ENCODE peak calls at places on chromosomes 3 and 15, in five cellular contexts. D, A, X, N and Y are unnamed samples.

GRCh38 chr3:46098319-46098761 is 71.1 kb upstream of the XCR1 start:
- DNase-seq in D (no peak), A (no peak), X (peak; percentile 43), N (no peak), Y (no peak)

GRCh38 chr3:102483556-102483955 is 48.7 kb downstream of the ZPLD1 start:
- DNase-seq in D (no peak), A (no peak), X (no peak), N (no peak), Y (no peak)

GRCh38 chr15:31752363-31752762 is 278.0 kb upstream of the CHRNA7 start:
- DNase-seq in D (no peak), A (no peak), X (no peak), N (no peak), Y (peak; percentile 20)

GRCh38 chr3:180036092-180036677 is 552 bp downstream of the PEX5L start:
- DNase-seq in D (no peak), A (peak; percentile 18), X (no peak), N (peak; percentile 59), Y (no peak)

GRCh38 chr15:66835558-66835878 is 133.5 kb downstream of the SMAD6 start:
- DNase-seq in D (no peak), A (no peak), X (peak; percentile 23), N (no peak), Y (no peak)

GRCh38 chr3:15361494-15362214 is 29.3 kb upstream of the SH3BP5 start:
- DNase-seq in D (no peak), A (peak; percentile 65), X (peak; percentile 88), N (peak; percentile 58), Y (no peak)

GRCh38 chr15:88982304-88982945 is 69.2 kb upstream of the MFGE8 start:
- DNase-seq in D (no peak), A (no peak), X (peak; percentile 83), N (peak; percentile 25), Y (no peak)

GRCh38 chr15:74040115-74040850 is 42.1 kb downstream of the GOLGA6A start:
- DNase-seq in D (peak; percentile 41), A (peak; percentile 68), X (peak; percentile 91), N (peak; percentile 84), Y (no peak)

GRCh38 chr15:63156708-63157065 is 590 bp downstream of the RPS27L start:
- DNase-seq in D (peak; percentile 50), A (no peak), X (peak; percentile 43), N (peak; percentile 30), Y (no peak)

GRCh38 chr15:41967506-41968206 is 4.7 kb downstream of the EHD4 start:
- DNase-seq in D (no peak), A (no peak), X (peak; percentile 66), N (no peak), Y (no peak)

GRCh38 chr3:117486709-117487394 is 777.3 kb downstream of the TUSC7 start:
- DNase-seq in D (no peak), A (no peak), X (no peak), N (no peak), Y (no peak)

GRCh38 chr3:16768956-16769355 is 115.8 kb upstream of the PLCL2 start:
- DNase-seq in D (no peak), A (peak; percentile 81), X (peak; percentile 72), N (peak; percentile 14), Y (no peak)

GRCh38 chr15:88016373-88016772 is 240.2 kb downstream of the NTRK3 start:
- DNase-seq in D (no peak), A (no peak), X (no peak), N (no peak), Y (no peak)

GRCh38 chr15:33200444-33200843 is 5.9 kb upstream of the FMN1 start:
- DNase-seq in D (no peak), A (no peak), X (peak; percentile 77), N (peak; percentile 80), Y (no peak)

GRCh38 chr15:72182244-72182643 is 15.3 kb downstream of the GRAMD2A start:
- DNase-seq in D (no peak), A (no peak), X (no peak), N (no peak), Y (no peak)

GRCh38 chr15:81398910-81399551 is 25.0 kb upstream of the TMC3 start:
- DNase-seq in D (no peak), A (no peak), X (no peak), N (peak; percentile 36), Y (no peak)

GRCh38 chr3:136699271-136699828 is 52.8 kb downstream of the STAG1 start:
- DNase-seq in D (no peak), A (no peak), X (peak; percentile 21), N (peak; percentile 53), Y (no peak)

GRCh38 chr15:66802087-66803001 is 100.3 kb downstream of the SMAD6 start:
- DNase-seq in D (no peak), A (no peak), X (peak; percentile 76), N (no peak), Y (peak; percentile 53)

GRCh38 chr3:45960289-45960688 is 17.0 kb downstream of the CXCR6 start:
- DNase-seq in D (no peak), A (no peak), X (peak; percentile 37), N (no peak), Y (no peak)

GRCh38 chr15:77038312-77039216 is 32.3 kb downstream of the TSPAN3 start:
- DNase-seq in D (no peak), A (no peak), X (no peak), N (no peak), Y (no peak)

DNA sequence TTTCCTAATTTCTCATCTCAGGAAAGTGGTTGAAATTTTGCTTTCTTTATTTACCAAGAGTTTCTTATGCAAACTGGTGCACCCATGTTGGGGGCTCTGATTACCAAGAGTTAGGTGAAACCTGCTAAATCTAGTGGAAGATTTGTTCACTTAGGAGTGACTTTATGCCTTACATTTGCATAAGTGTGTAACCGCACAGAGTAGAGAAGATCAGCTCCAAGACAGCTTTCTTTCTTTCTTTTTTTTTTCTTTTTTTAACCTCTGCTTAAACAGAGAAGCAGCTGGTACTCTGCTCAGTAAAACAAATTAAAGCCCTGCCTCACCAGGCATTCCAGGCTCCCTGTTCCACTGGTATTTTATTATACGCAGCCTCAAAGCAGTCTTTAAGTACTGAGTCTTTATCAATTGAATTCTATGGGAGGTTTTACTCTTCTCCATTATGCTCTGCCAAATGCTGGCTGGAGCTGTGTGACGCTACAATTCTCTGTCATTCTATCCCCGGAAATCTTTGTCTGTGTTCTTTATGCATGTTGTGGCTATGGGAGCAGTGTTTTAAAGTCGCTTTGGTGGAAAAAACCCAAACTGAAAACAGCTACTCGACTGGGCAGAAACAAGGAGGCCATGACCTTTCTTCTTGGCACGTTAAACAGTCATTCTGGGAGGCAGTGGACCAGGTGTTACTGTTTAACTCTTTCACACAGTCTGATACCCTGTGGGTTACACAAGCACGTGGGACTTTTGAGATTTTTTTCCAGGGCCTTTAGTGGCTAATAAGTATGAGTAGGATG is 55.2 kb upstream of the GBE1 start:
- DNase-seq in D (no peak), A (no peak), X (peak; percentile 56), N (no peak), Y (no peak)
- H3K9ac ChIP-seq in D (no peak overlapping the region), A (no peak overlapping the region), X (no peak overlapping the region), N (no peak overlapping the region), Y (no peak overlapping the region)

GRCh38 chr15:85097706-85098105 is 116.0 kb downstream of the PDE8A start:
- DNase-seq in D (no peak), A (no peak), X (peak; percentile 59), N (no peak), Y (no peak)
- H3K9ac ChIP-seq in D (no peak overlapping the region), A (no peak overlapping the region), X (no peak overlapping the region), N (no peak overlapping the region), Y (no peak overlapping the region)

GRCh38 chr3:8869613-8870012 is 93.7 kb downstream of the RAD18 start:
- DNase-seq in D (no peak), A (no peak), X (peak; percentile 100), N (peak; percentile 50), Y (no peak)

GRCh38 chr3:8870134-8870533 is 93.1 kb downstream of the RAD18 start:
- DNase-seq in D (no peak), A (no peak), X (no peak), N (no peak), Y (no peak)

GRCh38 chr3:8867646-8868045 is 95.6 kb downstream of the RAD18 start:
- DNase-seq in D (no peak), A (no peak), X (no peak), N (no peak), Y (no peak)

GRCh38 chr3:8871306-8871705 is 92.0 kb downstream of the RAD18 start:
- DNase-seq in D (no peak), A (no peak), X (no peak), N (no peak), Y (no peak)

GRCh38 chr3:8868996-8869395 is 94.3 kb downstream of the RAD18 start:
- DNase-seq in D (no peak), A (no peak), X (no peak), N (no peak), Y (no peak)
- H3K9ac ChIP-seq in D (no peak overlapping the region), A (no peak overlapping the region), X (no peak overlapping the region), N (no peak overlapping the region), Y (no peak overlapping the region)

GRCh38 chr3:184582583-184582982 is 21.0 kb downstream of the EPHB3 start:
- DNase-seq in D (no peak), A (peak; percentile 88), X (no peak), N (peak; percentile 95), Y (no peak)

GRCh38 chr3:184583345-184584000 is 21.9 kb downstream of the EPHB3 start:
- DNase-seq in D (no peak), A (no peak), X (no peak), N (no peak), Y (no peak)

GRCh38 chr3:184584001-184584891 is 22.7 kb downstream of the EPHB3 start:
- DNase-seq in D (no peak), A (no peak), X (no peak), N (peak; percentile 98), Y (no peak)

GRCh38 chr3:184581331-184582210 is 20.0 kb downstream of the EPHB3 start:
- DNase-seq in D (no peak), A (no peak), X (no peak), N (no peak), Y (no peak)

GRCh38 chr3:184582998-184583344 is 21.4 kb downstream of the EPHB3 start:
- DNase-seq in D (no peak), A (no peak), X (no peak), N (peak; percentile 51), Y (no peak)
- H3K9ac ChIP-seq in D (peak overlapping the region; percentile 61), A (peak overlapping the region; percentile 91), X (peak overlapping the region; percentile 73), N (peak overlapping the region; percentile 88), Y (no peak overlapping the region)

GRCh38 chr15:60372223-60372622 is 25.6 kb downstream of the ANXA2 start:
- DNase-seq in D (no peak), A (no peak), X (no peak), N (no peak), Y (no peak)

GRCh38 chr15:60374209-60374608 is 23.6 kb downstream of the ANXA2 start:
- DNase-seq in D (no peak), A (no peak), X (no peak), N (no peak), Y (no peak)

GRCh38 chr15:60372756-60373155 is 25.0 kb downstream of the ANXA2 start:
- DNase-seq in D (no peak), A (no peak), X (peak; percentile 77), N (no peak), Y (no peak)

GRCh38 chr15:60373745-60374144 is 24.0 kb downstream of the ANXA2 start:
- DNase-seq in D (no peak), A (no peak), X (no peak), N (no peak), Y (no peak)

GRCh38 chr15:60373327-60373726 is 24.5 kb downstream of the ANXA2 start:
- DNase-seq in D (no peak), A (no peak), X (no peak), N (no peak), Y (no peak)
- H3K9ac ChIP-seq in D (no peak overlapping the region), A (no peak overlapping the region), X (no peak overlapping the region), N (no peak overlapping the region), Y (no peak overlapping the region)